ENCODE peak calls at places on chromosomes 3 and 15, in eight cellular contexts. One of them, this sample, is unnamed.

GRCh38 chr15:31128919-31129768 is 27.6 kb upstream of the TRPM1 start:
- DNase-seq in HFFc6: peak; percentile 55
- DNase-seq in AG09319: peak; percentile 36
- DNase-seq in left ventricle myocardium superior: peak; percentile 84
- DNase-seq in Caki2: peak; percentile 66
- DNase-seq in NCI-H460: peak; percentile 47
- DNase-seq in brain microvascular endothelial cell: peak; percentile 53
- DNase-seq in stimulated activated effector memory CD8-positive, alpha-beta T cell treated with anti-CD3 and anti-CD28 coated beads, Interleukin-12 subunit alpha, Interleukin-12 subunit beta, amount 100 ng/mL, for 72 hours: peak; percentile 70
- DNase-seq in this sample: peak; percentile 86

GRCh38 chr15:34850121-34850520 is 54.8 kb upstream of the ACTC1 start:
- DNase-seq in stimulated activated effector memory CD8-positive, alpha-beta T cell treated with anti-CD3 and anti-CD28 coated beads, Interleukin-12 subunit alpha, Interleukin-12 subunit beta, amount 100 ng/mL, for 72 hours: no peak
- DNase-seq in Caki2: no peak
- DNase-seq in HFFc6: no peak
- DNase-seq in AG09319: no peak
- DNase-seq in brain microvascular endothelial cell: no peak
- DNase-seq in left ventricle myocardium superior: no peak
- DNase-seq in NCI-H460: no peak
- DNase-seq in this sample: no peak

GRCh38 chr3:77348244-77348855 is 308.5 kb downstream of the ROBO2 start:
- DNase-seq in stimulated activated effector memory CD8-positive, alpha-beta T cell treated with anti-CD3 and anti-CD28 coated beads, Interleukin-12 subunit alpha, Interleukin-12 subunit beta, amount 100 ng/mL, for 72 hours: no peak
- DNase-seq in Caki2: no peak
- DNase-seq in brain microvascular endothelial cell: peak; percentile 53
- DNase-seq in AG09319: no peak
- DNase-seq in left ventricle myocardium superior: no peak
- DNase-seq in HFFc6: peak; percentile 23
- DNase-seq in NCI-H460: no peak
- DNase-seq in this sample: no peak

GRCh38 chr15:82058517-82059204 is 12.8 kb upstream of the MEX3B start:
- DNase-seq in AG09319: no peak
- DNase-seq in left ventricle myocardium superior: no peak
- DNase-seq in stimulated activated effector memory CD8-positive, alpha-beta T cell treated with anti-CD3 and anti-CD28 coated beads, Interleukin-12 subunit alpha, Interleukin-12 subunit beta, amount 100 ng/mL, for 72 hours: no peak
- DNase-seq in Caki2: no peak
- DNase-seq in brain microvascular endothelial cell: no peak
- DNase-seq in HFFc6: no peak
- DNase-seq in NCI-H460: no peak
- DNase-seq in this sample: no peak

GRCh38 chr3:171980578-171981270 is 58.7 kb upstream of the FNDC3B start:
- DNase-seq in brain microvascular endothelial cell: peak; percentile 53
- DNase-seq in NCI-H460: no peak
- DNase-seq in left ventricle myocardium superior: no peak
- DNase-seq in HFFc6: no peak
- DNase-seq in AG09319: no peak
- DNase-seq in stimulated activated effector memory CD8-positive, alpha-beta T cell treated with anti-CD3 and anti-CD28 coated beads, Interleukin-12 subunit alpha, Interleukin-12 subunit beta, amount 100 ng/mL, for 72 hours: no peak
- DNase-seq in Caki2: no peak
- DNase-seq in this sample: no peak

GRCh38 chr3:33658971-33659848 is 58.8 kb downstream of the CLASP2 start:
- DNase-seq in HFFc6: peak; percentile 72
- DNase-seq in Caki2: peak; percentile 68
- DNase-seq in brain microvascular endothelial cell: peak; percentile 74
- DNase-seq in left ventricle myocardium superior: peak; percentile 87
- DNase-seq in NCI-H460: peak; percentile 44
- DNase-seq in stimulated activated effector memory CD8-positive, alpha-beta T cell treated with anti-CD3 and anti-CD28 coated beads, Interleukin-12 subunit alpha, Interleukin-12 subunit beta, amount 100 ng/mL, for 72 hours: no peak
- DNase-seq in AG09319: no peak
- DNase-seq in this sample: peak; percentile 66

GRCh38 chr15:71357357-71357756 is 242.1 kb downstream of the THSD4 start:
- DNase-seq in HFFc6: no peak
- DNase-seq in brain microvascular endothelial cell: no peak
- DNase-seq in stimulated activated effector memory CD8-positive, alpha-beta T cell treated with anti-CD3 and anti-CD28 coated beads, Interleukin-12 subunit alpha, Interleukin-12 subunit beta, amount 100 ng/mL, for 72 hours: no peak
- DNase-seq in Caki2: no peak
- DNase-seq in AG09319: no peak
- DNase-seq in NCI-H460: no peak
- DNase-seq in left ventricle myocardium superior: peak; percentile 70
- DNase-seq in this sample: no peak

GRCh38 chr15:79897701-79898113 is 893 bp upstream of the MTHFS start:
- DNase-seq in NCI-H460: no peak
- DNase-seq in stimulated activated effector memory CD8-positive, alpha-beta T cell treated with anti-CD3 and anti-CD28 coated beads, Interleukin-12 subunit alpha, Interleukin-12 subunit beta, amount 100 ng/mL, for 72 hours: no peak
- DNase-seq in left ventricle myocardium superior: no peak
- DNase-seq in Caki2: no peak
- DNase-seq in brain microvascular endothelial cell: no peak
- DNase-seq in HFFc6: no peak
- DNase-seq in AG09319: no peak
- DNase-seq in this sample: no peak

GRCh38 chr15:33547876-33548275 is 237.1 kb downstream of the RYR3 start:
- DNase-seq in Caki2: peak; percentile 15
- DNase-seq in brain microvascular endothelial cell: peak; percentile 48
- DNase-seq in NCI-H460: peak; percentile 7
- DNase-seq in HFFc6: peak; percentile 19
- DNase-seq in stimulated activated effector memory CD8-positive, alpha-beta T cell treated with anti-CD3 and anti-CD28 coated beads, Interleukin-12 subunit alpha, Interleukin-12 subunit beta, amount 100 ng/mL, for 72 hours: no peak
- DNase-seq in AG09319: no peak
- DNase-seq in left ventricle myocardium superior: no peak
- DNase-seq in this sample: no peak

GRCh38 chr3:66353530-66353929 is 132.7 kb downstream of the SLC25A26 start:
- DNase-seq in left ventricle myocardium superior: no peak
- DNase-seq in AG09319: no peak
- DNase-seq in brain microvascular endothelial cell: peak; percentile 90
- DNase-seq in HFFc6: no peak
- DNase-seq in stimulated activated effector memory CD8-positive, alpha-beta T cell treated with anti-CD3 and anti-CD28 coated beads, Interleukin-12 subunit alpha, Interleukin-12 subunit beta, amount 100 ng/mL, for 72 hours: no peak
- DNase-seq in Caki2: no peak
- DNase-seq in NCI-H460: no peak
- DNase-seq in this sample: no peak